ENCODE peak calls at places on chromosomes 2 and 18, in six cellular contexts. X, P, R, L, Y and G are unnamed samples.

GRCh38 chr2:117933884-117934354 is 80.0 kb downstream of the CCDC93 start:
- DNase-seq in X (no peak), R (no peak), Y (no peak), P (peak; percentile 13), L (no peak), G (no peak)

GRCh38 chr2:88627055-88627855 is at the start of gene EIF2AK3:
- DNase-seq in X (peak; percentile 97), L (peak; percentile 99), Y (peak; percentile 100), P (peak; percentile 100), R (peak; percentile 98), G (peak; percentile 99)

GRCh38 chr18:48445540-48445939 is 36.4 kb upstream of the ZBTB7C start:
- DNase-seq in P (peak; percentile 74), X (no peak), Y (peak; percentile 50), L (peak; percentile 58), R (peak; percentile 83), G (peak; percentile 51)

GRCh38 chr2:185374878-185375277 is 363.7 kb upstream of the FSIP2 start:
- DNase-seq in P (peak; percentile 37), X (no peak), Y (no peak), L (no peak), R (no peak), G (no peak)

GRCh38 chr18:24986611-24987270 is 365.2 kb downstream of the ZNF521 start:
- DNase-seq in X (no peak), Y (no peak), R (no peak), L (no peak), P (no peak), G (no peak)

GRCh38 chr2:19580830-19581229 is 222.4 kb upstream of the OSR1 start:
- DNase-seq in L (peak; percentile 43), X (no peak), R (no peak), Y (peak; percentile 45), P (no peak), G (peak; percentile 9)

GRCh38 chr18:24741961-24742738 is 281.7 kb downstream of the HRH4 start:
- DNase-seq in L (no peak), R (no peak), X (no peak), Y (no peak), P (no peak), G (no peak)

GRCh38 chr18:62660741-62661140 is 54.6 kb upstream of the PHLPP1 start:
- DNase-seq in X (no peak), Y (peak; percentile 31), P (no peak), R (no peak), L (no peak), G (no peak)

GRCh38 chr2:55929476-55929875 is 5.9 kb upstream of the EFEMP1 start:
- DNase-seq in L (no peak), P (no peak), R (no peak), Y (no peak), X (no peak), G (no peak)

GRCh38 chr18:1412660-1413659 is 508.3 kb downstream of the ADCYAP1 start:
- DNase-seq in Y (no peak), P (peak; percentile 76), X (no peak), L (no peak), R (no peak), G (peak; percentile 6)

GRCh38 chr2:506866-507265 is 170.3 kb downstream of the TMEM18 start:
- DNase-seq in L (no peak), P (no peak), X (no peak), R (no peak), Y (no peak), G (no peak)

GRCh38 chr18:2872095-2872494 is 25.3 kb downstream of the EMILIN2 start:
- DNase-seq in Y (no peak), X (no peak), P (no peak), L (no peak), R (no peak), G (no peak)

GRCh38 chr2:176099737-176100546 is at the start of gene HOXD12:
- DNase-seq in P (no peak), Y (no peak), L (no peak), R (no peak), X (peak; percentile 77), G (no peak)

GRCh38 chr2:176101862-176102261 is 2.3 kb downstream of the HOXD12 start:
- DNase-seq in Y (no peak), L (no peak), X (no peak), R (no peak), P (no peak), G (no peak)

GRCh38 chr2:176099159-176099736 is 347 bp upstream of the HOXD12 start:
- DNase-seq in R (no peak), P (no peak), X (no peak), Y (no peak), L (no peak), G (no peak)

GRCh38 chr2:176101216-176101845 is 1.7 kb downstream of the HOXD12 start:
- DNase-seq in Y (no peak), R (no peak), L (no peak), P (no peak), X (no peak), G (no peak)

DNA sequence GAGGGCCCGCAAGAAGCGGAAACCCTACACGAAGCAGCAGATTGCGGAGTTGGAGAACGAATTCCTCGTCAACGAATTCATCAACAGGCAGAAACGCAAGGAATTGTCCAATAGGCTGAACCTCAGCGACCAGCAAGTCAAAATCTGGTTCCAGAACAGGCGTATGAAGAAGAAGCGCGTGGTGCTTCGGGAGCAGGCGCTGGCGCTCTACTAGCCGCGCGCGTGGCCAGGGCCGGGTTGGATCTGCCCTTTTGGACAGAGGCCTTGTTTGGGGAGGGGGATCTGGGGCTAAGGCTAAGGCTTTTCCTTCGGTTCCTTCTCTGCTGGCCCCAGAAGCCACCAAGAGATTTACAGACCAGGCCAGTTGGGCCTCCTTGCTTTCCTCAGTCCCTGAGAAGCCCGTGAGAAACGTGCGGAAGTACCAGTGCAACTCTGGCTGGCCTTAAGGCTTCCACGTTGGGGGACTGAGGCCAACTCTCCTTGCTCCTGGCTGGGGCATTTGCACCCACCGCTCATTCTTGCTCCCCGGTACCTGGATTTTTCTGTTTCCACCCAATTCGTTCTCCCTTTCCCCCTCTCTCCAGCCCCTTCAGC is 1.0 kb downstream of the HOXD12 start:
- DNase-seq in P (no peak), L (no peak), R (no peak), Y (no peak), X (no peak), G (no peak)
- H3K4me3 ChIP-seq in P (no peak overlapping the region), L (no peak overlapping the region), R (no peak overlapping the region), Y (no peak overlapping the region), X (no peak overlapping the region), G (no peak overlapping the region)

DNA sequence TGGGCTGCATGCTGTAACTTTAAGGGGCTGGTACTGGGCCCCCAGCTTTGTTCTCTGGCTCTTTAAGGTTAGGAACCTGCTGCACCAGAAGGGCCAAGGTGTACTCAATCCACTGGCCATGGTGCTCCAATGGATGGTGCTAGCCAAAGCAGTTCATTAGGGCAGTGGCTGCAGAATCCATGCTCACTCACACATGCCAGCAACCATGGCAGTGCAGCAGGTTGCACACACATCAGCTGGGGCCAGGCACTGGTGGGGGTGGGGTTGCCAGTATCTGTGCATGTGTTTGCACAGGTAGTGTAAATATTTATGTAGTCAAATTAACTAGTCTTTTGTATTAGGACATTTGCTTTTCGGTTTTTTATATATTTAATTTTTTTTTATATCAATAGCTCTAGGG is 228.3 kb upstream of the EPC2 start:
- DNase-seq in L (no peak), R (no peak), X (no peak), P (no peak), Y (no peak), G (no peak)
- H3K9me3 ChIP-seq in L (peaks cover 16% of the 10 kb centered on the region), R (peaks cover 9% of the 10 kb centered on the region), X (no peaks in the 10 kb centered on the region), P (no peaks in the 10 kb centered on the region), Y (no peaks in the 10 kb centered on the region), G (peaks cover 21% of the 10 kb centered on the region)

GRCh38 chr2:161430416-161430815 is 14.3 kb downstream of the TBR1 start:
- DNase-seq in R (no peak), X (no peak), P (no peak), L (no peak), Y (no peak), G (no peak)

GRCh38 chr2:161436411-161436810 is 20.3 kb downstream of the TBR1 start:
- DNase-seq in P (peak; percentile 84), Y (peak; percentile 91), R (no peak), L (no peak), X (no peak), G (peak; percentile 61)

GRCh38 chr2:161434127-161434526 is 18.0 kb downstream of the TBR1 start:
- DNase-seq in X (no peak), R (no peak), P (no peak), L (no peak), Y (no peak), G (no peak)

GRCh38 chr2:161428240-161428587 is 12.1 kb downstream of the TBR1 start:
- DNase-seq in L (no peak), P (no peak), X (no peak), Y (no peak), R (no peak), G (no peak)

GRCh38 chr2:161432107-161432506 is 16.0 kb downstream of the TBR1 start:
- DNase-seq in X (no peak), Y (no peak), R (no peak), P (no peak), L (no peak), G (no peak)
- H3K27me3 ChIP-seq in X (peaks cover 31% of the 10 kb centered on the region), Y (peaks cover 28% of the 10 kb centered on the region), R (peaks cover 25% of the 10 kb centered on the region), P (no peaks in the 10 kb centered on the region), L (peaks cover 33% of the 10 kb centered on the region), G (no peaks in the 10 kb centered on the region)

GRCh38 chr2:42223822-42224268 is 54.7 kb downstream of the EML4 start:
- DNase-seq in R (no peak), Y (peak; percentile 50), L (no peak), P (no peak), X (no peak), G (no peak)
- H3K4me3 ChIP-seq in R (no peak overlapping the region), Y (no peak overlapping the region), L (no peak overlapping the region), P (no peak overlapping the region), X (no peak overlapping the region), G (no peak overlapping the region)

GRCh38 chr2:230230801-230231200 is 5.3 kb downstream of the SP140 start:
- DNase-seq in R (no peak), P (no peak), L (no peak), Y (no peak), X (no peak), G (no peak)

GRCh38 chr2:230234122-230234722 is 8.7 kb downstream of the SP140 start:
- DNase-seq in L (no peak), R (no peak), X (no peak), Y (no peak), P (no peak), G (no peak)

GRCh38 chr2:230230087-230230486 is 4.6 kb downstream of the SP140 start:
- DNase-seq in L (no peak), R (no peak), Y (peak; percentile 93), X (no peak), P (peak; percentile 48), G (peak; percentile 24)

GRCh38 chr2:230234845-230235244 is 9.3 kb downstream of the SP140 start:
- DNase-seq in Y (peak; percentile 33), X (no peak), L (no peak), R (no peak), P (peak; percentile 48), G (no peak)

DNA sequence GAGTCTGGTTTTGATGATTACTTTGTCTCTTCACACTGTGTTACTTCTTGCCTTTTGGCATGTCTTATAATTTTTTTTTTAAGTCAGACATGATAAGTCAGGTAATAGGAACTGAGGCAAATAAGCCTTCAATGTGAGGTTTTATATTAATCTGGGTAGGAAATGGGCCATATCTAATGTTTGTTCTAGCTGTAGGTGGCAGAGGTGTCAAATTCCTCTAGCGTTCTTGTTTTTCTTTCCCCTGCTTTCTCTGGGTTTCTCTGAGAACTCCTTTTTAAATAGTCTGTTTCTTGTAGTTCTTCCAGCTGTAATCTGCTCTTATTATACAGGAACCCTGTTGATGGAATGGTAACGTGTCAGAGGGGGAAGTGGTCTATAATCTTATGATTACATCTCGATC is 5.7 kb downstream of the SP140 start:
- DNase-seq in Y (no peak), R (no peak), P (no peak), L (no peak), X (no peak), G (no peak)
- H3K9me3 ChIP-seq in Y (no peaks in the 10 kb centered on the region), R (peaks cover 4% of the 10 kb centered on the region), P (peaks cover 11% of the 10 kb centered on the region), L (peaks cover 21% of the 10 kb centered on the region), X (no peaks in the 10 kb centered on the region), G (peaks cover 9% of the 10 kb centered on the region)

GRCh38 chr2:44934521-44934961 is 7.0 kb upstream of the SIX3 start:
- DNase-seq in X (no peak), R (no peak), Y (no peak), P (no peak), L (no peak), G (no peak)
- H3K27me3 ChIP-seq in X (peaks cover 23% of the 10 kb centered on the region), R (peaks cover 100% of the 10 kb centered on the region), Y (peaks cover 86% of the 10 kb centered on the region), P (peaks cover 25% of the 10 kb centered on the region), L (peaks cover 97% of the 10 kb centered on the region), G (peaks cover 4% of the 10 kb centered on the region)